ENCODE peak calls at places on chromosomes 2 and 18, in ten cellular contexts. One of them, this sample, is unnamed. For H3K4me1, the result is how much of the 10 kb centered on the place peaks cover.

GRCh38 chr2:172735646-172736418 is at the start of gene RAPGEF4:
- DNase-seq in HepG2: no peak
- DNase-seq in transverse colon: no peak
- DNase-seq in aorta: no peak
- DNase-seq in ovary: no peak
- DNase-seq in endodermal cell: peak
- DNase-seq in upper lobe of right lung: no peak
- DNase-seq in heart left ventricle: no peak
- DNase-seq in lower lobe of right lung: no peak
- DNase-seq in CD8-positive, alpha-beta memory T cell: no peak
- DNase-seq in this sample: no peak

GRCh38 chr2:159110784-159111183 is 142.3 kb downstream of the TANC1 start:
- DNase-seq in HepG2: no peak
- DNase-seq in transverse colon: no peak
- DNase-seq in aorta: no peak
- DNase-seq in ovary: no peak
- DNase-seq in endodermal cell: peak
- DNase-seq in upper lobe of right lung: no peak
- DNase-seq in heart left ventricle: no peak
- DNase-seq in lower lobe of right lung: no peak
- DNase-seq in CD8-positive, alpha-beta memory T cell: no peak
- DNase-seq in this sample: no peak

GRCh38 chr2:183034806-183035205 is 3.5 kb downstream of the NCKAP1 start:
- DNase-seq in HepG2: no peak
- DNase-seq in transverse colon: no peak
- DNase-seq in aorta: no peak
- DNase-seq in ovary: no peak
- DNase-seq in endodermal cell: no peak
- DNase-seq in upper lobe of right lung: no peak
- DNase-seq in heart left ventricle: no peak
- DNase-seq in lower lobe of right lung: no peak
- DNase-seq in CD8-positive, alpha-beta memory T cell: no peak
- DNase-seq in this sample: no peak

GRCh38 chr2:30611572-30611971 is 164.5 kb downstream of the LCLAT1 start:
- DNase-seq in HepG2: no peak
- DNase-seq in transverse colon: no peak
- DNase-seq in aorta: no peak
- DNase-seq in ovary: no peak
- DNase-seq in endodermal cell: no peak
- DNase-seq in upper lobe of right lung: no peak
- DNase-seq in heart left ventricle: peak
- DNase-seq in lower lobe of right lung: no peak
- DNase-seq in CD8-positive, alpha-beta memory T cell: no peak
- DNase-seq in this sample: no peak

GRCh38 chr2:128607981-128608506 is 289.4 kb upstream of the HS6ST1 start:
- DNase-seq in HepG2: no peak
- DNase-seq in transverse colon: no peak
- DNase-seq in aorta: no peak
- DNase-seq in ovary: no peak
- DNase-seq in endodermal cell: no peak
- DNase-seq in upper lobe of right lung: peak
- DNase-seq in heart left ventricle: no peak
- DNase-seq in lower lobe of right lung: peak
- DNase-seq in CD8-positive, alpha-beta memory T cell: no peak
- DNase-seq in this sample: no peak

GRCh38 chr2:191758420-191759199 is 80.7 kb downstream of the NABP1 start:
- DNase-seq in HepG2: peak
- DNase-seq in transverse colon: peak
- DNase-seq in aorta: peak
- DNase-seq in ovary: no peak
- DNase-seq in endodermal cell: peak
- DNase-seq in upper lobe of right lung: peak
- DNase-seq in heart left ventricle: no peak
- DNase-seq in lower lobe of right lung: peak
- DNase-seq in CD8-positive, alpha-beta memory T cell: peak
- DNase-seq in this sample: no peak

GRCh38 chr18:10027461-10027860 is 113.6 kb downstream of the VAPA start:
- DNase-seq in HepG2: no peak
- DNase-seq in transverse colon: no peak
- DNase-seq in aorta: no peak
- DNase-seq in ovary: no peak
- DNase-seq in endodermal cell: no peak
- DNase-seq in upper lobe of right lung: no peak
- DNase-seq in heart left ventricle: no peak
- DNase-seq in lower lobe of right lung: no peak
- DNase-seq in CD8-positive, alpha-beta memory T cell: no peak
- DNase-seq in this sample: no peak

GRCh38 chr2:99777266-99777640 is 287.4 kb upstream of the REV1 start:
- DNase-seq in HepG2: no peak
- DNase-seq in transverse colon: no peak
- DNase-seq in aorta: no peak
- DNase-seq in ovary: no peak
- DNase-seq in endodermal cell: no peak
- DNase-seq in upper lobe of right lung: no peak
- DNase-seq in heart left ventricle: no peak
- DNase-seq in lower lobe of right lung: no peak
- DNase-seq in CD8-positive, alpha-beta memory T cell: no peak
- DNase-seq in this sample: no peak

DNA sequence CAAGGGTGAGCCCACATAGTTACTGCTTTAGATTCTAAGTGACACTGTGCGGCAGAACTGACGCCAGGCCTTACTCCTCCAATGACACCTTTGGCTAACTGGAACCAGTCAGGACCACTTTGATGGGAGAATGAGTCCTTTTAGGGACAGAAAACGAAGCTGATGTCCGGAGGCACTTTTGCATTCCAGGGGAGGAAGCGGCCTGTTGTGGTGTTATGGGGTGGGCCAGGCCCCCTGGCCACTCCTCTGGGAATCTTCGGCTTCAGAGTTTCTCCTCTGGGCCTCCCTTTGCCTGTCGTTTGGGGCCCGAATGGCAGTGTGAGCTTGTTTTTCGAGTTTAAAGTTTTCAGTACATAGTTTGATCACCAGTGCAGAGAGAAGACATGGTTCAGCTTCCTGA is 65.9 kb downstream of the MBP start:
- DNase-seq in HepG2: no peak
- DNase-seq in transverse colon: no peak
- DNase-seq in aorta: no peak
- DNase-seq in ovary: no peak
- DNase-seq in endodermal cell: no peak
- DNase-seq in upper lobe of right lung: no peak
- DNase-seq in heart left ventricle: no peak
- DNase-seq in lower lobe of right lung: no peak
- DNase-seq in CD8-positive, alpha-beta memory T cell: no peak
- DNase-seq in this sample: no peak
- H3K4me1 ChIP-seq in HepG2: under half
- H3K4me1 ChIP-seq in transverse colon: under half
- H3K4me1 ChIP-seq in aorta: under half
- H3K4me1 ChIP-seq in ovary: under half
- H3K4me1 ChIP-seq in endodermal cell: under half
- H3K4me1 ChIP-seq in upper lobe of right lung: half or more
- H3K4me1 ChIP-seq in heart left ventricle: under half
- H3K4me1 ChIP-seq in lower lobe of right lung: half or more
- H3K4me1 ChIP-seq in CD8-positive, alpha-beta memory T cell: half or more
- H3K4me1 ChIP-seq in this sample: under half

GRCh38 chr2:36731941-36732700 is 35.6 kb downstream of the VIT start:
- DNase-seq in HepG2: no peak
- DNase-seq in transverse colon: no peak
- DNase-seq in aorta: no peak
- DNase-seq in ovary: no peak
- DNase-seq in endodermal cell: no peak
- DNase-seq in upper lobe of right lung: no peak
- DNase-seq in heart left ventricle: no peak
- DNase-seq in lower lobe of right lung: no peak
- DNase-seq in CD8-positive, alpha-beta memory T cell: no peak
- DNase-seq in this sample: no peak

GRCh38 chr2:36733215-36733614 is 36.7 kb downstream of the VIT start:
- DNase-seq in HepG2: no peak
- DNase-seq in transverse colon: no peak
- DNase-seq in aorta: no peak
- DNase-seq in ovary: no peak
- DNase-seq in endodermal cell: no peak
- DNase-seq in upper lobe of right lung: no peak
- DNase-seq in heart left ventricle: no peak
- DNase-seq in lower lobe of right lung: no peak
- DNase-seq in CD8-positive, alpha-beta memory T cell: no peak
- DNase-seq in this sample: no peak

GRCh38 chr2:36727586-36727985 is 31.1 kb downstream of the VIT start:
- DNase-seq in HepG2: no peak
- DNase-seq in transverse colon: no peak
- DNase-seq in aorta: no peak
- DNase-seq in ovary: no peak
- DNase-seq in endodermal cell: no peak
- DNase-seq in upper lobe of right lung: no peak
- DNase-seq in heart left ventricle: no peak
- DNase-seq in lower lobe of right lung: no peak
- DNase-seq in CD8-positive, alpha-beta memory T cell: no peak
- DNase-seq in this sample: no peak

GRCh38 chr2:36732701-36733036 is 36.2 kb downstream of the VIT start:
- DNase-seq in HepG2: no peak
- DNase-seq in transverse colon: no peak
- DNase-seq in aorta: no peak
- DNase-seq in ovary: no peak
- DNase-seq in endodermal cell: no peak
- DNase-seq in upper lobe of right lung: no peak
- DNase-seq in heart left ventricle: no peak
- DNase-seq in lower lobe of right lung: no peak
- DNase-seq in CD8-positive, alpha-beta memory T cell: no peak
- DNase-seq in this sample: no peak

DNA sequence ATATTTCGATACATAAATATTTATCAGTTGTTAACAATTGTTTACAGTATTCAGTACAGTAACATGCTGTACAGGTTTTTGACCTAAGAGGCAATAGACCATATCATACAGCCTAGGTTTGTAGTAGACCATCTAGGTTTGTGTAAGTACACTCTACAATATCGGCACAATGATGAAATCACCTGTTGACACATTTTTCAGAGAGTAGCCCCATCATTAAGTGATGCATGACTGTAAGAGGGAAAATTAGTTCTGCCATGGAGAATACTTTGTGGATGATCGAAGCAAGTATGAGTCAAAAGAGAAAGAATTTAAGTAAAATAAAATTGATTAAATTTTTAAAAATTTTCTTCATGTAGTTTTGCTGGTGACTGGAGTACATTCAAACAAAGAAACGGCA is 32.6 kb downstream of the VIT start:
- DNase-seq in HepG2: no peak
- DNase-seq in transverse colon: no peak
- DNase-seq in aorta: no peak
- DNase-seq in ovary: no peak
- DNase-seq in endodermal cell: no peak
- DNase-seq in upper lobe of right lung: no peak
- DNase-seq in heart left ventricle: no peak
- DNase-seq in lower lobe of right lung: no peak
- DNase-seq in CD8-positive, alpha-beta memory T cell: no peak
- DNase-seq in this sample: no peak
- H3K4me1 ChIP-seq in HepG2: under half
- H3K4me1 ChIP-seq in transverse colon: under half
- H3K4me1 ChIP-seq in aorta: under half
- H3K4me1 ChIP-seq in ovary: under half
- H3K4me1 ChIP-seq in endodermal cell: under half
- H3K4me1 ChIP-seq in upper lobe of right lung: under half
- H3K4me1 ChIP-seq in heart left ventricle: under half
- H3K4me1 ChIP-seq in lower lobe of right lung: under half
- H3K4me1 ChIP-seq in CD8-positive, alpha-beta memory T cell: under half
- H3K4me1 ChIP-seq in this sample: under half

DNA sequence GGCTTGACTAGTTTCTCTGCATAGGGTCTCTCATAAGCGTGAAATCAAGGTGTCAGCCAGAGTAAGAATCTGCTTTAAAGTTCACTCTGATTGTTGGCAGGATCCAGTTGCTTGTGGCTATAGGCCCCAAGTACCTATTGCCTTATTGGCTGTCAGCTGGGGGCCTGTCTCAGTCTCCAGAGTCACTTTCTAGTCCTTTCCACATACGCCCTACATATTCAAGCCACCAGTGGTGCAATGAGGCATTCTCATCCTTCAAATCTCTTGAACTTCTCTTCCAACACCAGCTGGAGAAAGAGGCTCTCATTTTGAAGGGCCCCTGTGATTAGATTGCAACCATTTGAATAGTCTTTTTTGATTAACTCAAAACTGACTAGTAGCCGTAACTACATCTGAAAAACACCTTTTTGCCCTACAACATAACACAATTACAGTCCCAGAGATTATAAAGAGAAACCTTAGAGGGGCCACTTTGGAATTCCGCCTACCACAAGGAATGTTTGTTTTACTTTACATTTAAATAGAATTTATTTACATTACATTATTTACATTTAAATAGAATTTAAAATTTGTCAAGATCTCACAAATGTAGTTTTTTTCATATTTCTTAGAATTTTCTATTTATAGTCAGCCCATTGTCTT is 520.1 kb downstream of the DSC3 start:
- DNase-seq in HepG2: no peak
- DNase-seq in transverse colon: no peak
- DNase-seq in aorta: no peak
- DNase-seq in ovary: no peak
- DNase-seq in endodermal cell: peak
- DNase-seq in upper lobe of right lung: no peak
- DNase-seq in heart left ventricle: no peak
- DNase-seq in lower lobe of right lung: no peak
- DNase-seq in CD8-positive, alpha-beta memory T cell: no peak
- DNase-seq in this sample: no peak
- H3K4me1 ChIP-seq in HepG2: under half
- H3K4me1 ChIP-seq in transverse colon: under half
- H3K4me1 ChIP-seq in aorta: under half
- H3K4me1 ChIP-seq in ovary: under half
- H3K4me1 ChIP-seq in endodermal cell: under half
- H3K4me1 ChIP-seq in upper lobe of right lung: under half
- H3K4me1 ChIP-seq in heart left ventricle: under half
- H3K4me1 ChIP-seq in lower lobe of right lung: under half
- H3K4me1 ChIP-seq in CD8-positive, alpha-beta memory T cell: under half
- H3K4me1 ChIP-seq in this sample: under half

GRCh38 chr2:112626604-112627059 is 19.1 kb upstream of the SLC20A1 start:
- DNase-seq in HepG2: peak
- DNase-seq in transverse colon: peak
- DNase-seq in aorta: peak
- DNase-seq in ovary: peak
- DNase-seq in endodermal cell: peak
- DNase-seq in upper lobe of right lung: peak
- DNase-seq in heart left ventricle: peak
- DNase-seq in lower lobe of right lung: peak
- DNase-seq in CD8-positive, alpha-beta memory T cell: peak
- DNase-seq in this sample: peak

GRCh38 chr2:112627060-112628040 is 18.4 kb upstream of the SLC20A1 start:
- DNase-seq in HepG2: no peak
- DNase-seq in transverse colon: no peak
- DNase-seq in aorta: peak
- DNase-seq in ovary: no peak
- DNase-seq in endodermal cell: peak
- DNase-seq in upper lobe of right lung: peak
- DNase-seq in heart left ventricle: peak
- DNase-seq in lower lobe of right lung: no peak
- DNase-seq in CD8-positive, alpha-beta memory T cell: no peak
- DNase-seq in this sample: peak

GRCh38 chr2:112623913-112624777 is 21.6 kb upstream of the SLC20A1 start:
- DNase-seq in HepG2: no peak
- DNase-seq in transverse colon: peak
- DNase-seq in aorta: peak
- DNase-seq in ovary: no peak
- DNase-seq in endodermal cell: peak
- DNase-seq in upper lobe of right lung: peak
- DNase-seq in heart left ventricle: peak
- DNase-seq in lower lobe of right lung: no peak
- DNase-seq in CD8-positive, alpha-beta memory T cell: peak
- DNase-seq in this sample: peak

GRCh38 chr2:112622528-112622849 is 23.2 kb upstream of the SLC20A1 start:
- DNase-seq in HepG2: no peak
- DNase-seq in transverse colon: no peak
- DNase-seq in aorta: no peak
- DNase-seq in ovary: no peak
- DNase-seq in endodermal cell: no peak
- DNase-seq in upper lobe of right lung: no peak
- DNase-seq in heart left ventricle: no peak
- DNase-seq in lower lobe of right lung: no peak
- DNase-seq in CD8-positive, alpha-beta memory T cell: no peak
- DNase-seq in this sample: no peak

GRCh38 chr2:112625474-112626114 is 20.1 kb upstream of the SLC20A1 start:
- DNase-seq in HepG2: no peak
- DNase-seq in transverse colon: no peak
- DNase-seq in aorta: no peak
- DNase-seq in ovary: no peak
- DNase-seq in endodermal cell: peak
- DNase-seq in upper lobe of right lung: peak
- DNase-seq in heart left ventricle: no peak
- DNase-seq in lower lobe of right lung: no peak
- DNase-seq in CD8-positive, alpha-beta memory T cell: no peak
- DNase-seq in this sample: no peak
- H3K4me1 ChIP-seq in HepG2: under half
- H3K4me1 ChIP-seq in transverse colon: under half
- H3K4me1 ChIP-seq in aorta: under half
- H3K4me1 ChIP-seq in ovary: under half
- H3K4me1 ChIP-seq in endodermal cell: under half
- H3K4me1 ChIP-seq in upper lobe of right lung: under half
- H3K4me1 ChIP-seq in heart left ventricle: under half
- H3K4me1 ChIP-seq in lower lobe of right lung: under half
- H3K4me1 ChIP-seq in CD8-positive, alpha-beta memory T cell: half or more
- H3K4me1 ChIP-seq in this sample: under half